ENCODE peak calls at places on chromosomes 2 and 18, in nine cellular contexts. Q is caudate nucleus, P is adrenal gland, R is SK-N-MC, K is hepatocyte, J is PC-9, Y is endothelial cell of umbilical vein, E is stomach, A is lower lobe of right lung. U is an unnamed sample.

GRCh38 chr2:19580830-19581229 is 222.4 kb upstream of the OSR1 start:
- DNase-seq in J (no peak), A (no peak), E (no peak), Y (no peak), R (no peak), P (no peak), Q (no peak), K (peak), U (no peak)

GRCh38 chr2:63121055-63121834 is 70.6 kb downstream of the OTX1 start:
- DNase-seq in P (no peak), E (no peak), R (no peak), J (no peak), Q (no peak), A (no peak), K (no peak), Y (no peak), U (no peak)

GRCh38 chr2:41830600-41830999 is 217.2 kb upstream of the PKDCC start:
- DNase-seq in J (no peak), K (no peak), R (no peak), A (no peak), Q (no peak), E (no peak), Y (no peak), P (no peak), U (no peak)

GRCh38 chr2:188324067-188324466 is 32.4 kb downstream of the GULP1 start:
- DNase-seq in Y (no peak), J (no peak), E (no peak), K (no peak), Q (no peak), P (no peak), R (no peak), A (no peak), U (no peak)

GRCh38 chr2:70948350-70949003 is 12.8 kb downstream of the ATP6V1B1 start:
- DNase-seq in Y (peak), K (peak), A (peak), J (no peak), P (peak), R (no peak), E (peak), Q (no peak), U (no peak)

GRCh38 chr18:31667185-31667584 is 17.2 kb downstream of the B4GALT6 start:
- DNase-seq in P (no peak), Y (no peak), A (no peak), E (no peak), K (no peak), J (no peak), Q (no peak), R (no peak), U (no peak)

GRCh38 chr2:54675281-54675680 is 48.2 kb upstream of the EML6 start:
- DNase-seq in R (no peak), Q (no peak), E (no peak), P (no peak), K (no peak), Y (no peak), J (no peak), A (no peak), U (no peak)

GRCh38 chr2:232636788-232637420 is 3.5 kb downstream of the EFHD1 start:
- DNase-seq in Y (no peak), K (no peak), R (no peak), A (no peak), E (no peak), P (no peak), J (no peak), Q (no peak), U (no peak)

GRCh38 chr2:154952346-154953010 is 254.0 kb downstream of the KCNJ3 start:
- DNase-seq in Y (no peak), K (no peak), J (no peak), P (no peak), R (no peak), E (no peak), A (no peak), Q (peak), U (no peak)

GRCh38 chr2:17461087-17461475 is 57.2 kb downstream of the RAD51AP2 start:
- DNase-seq in J (no peak), Y (no peak), R (no peak), K (no peak), E (no peak), P (no peak), Q (no peak), A (no peak), U (no peak)

GRCh38 chr18:23578891-23579653 is 7.2 kb downstream of the NPC1 start:
- DNase-seq in R (no peak), K (no peak), J (no peak), Q (no peak), A (no peak), P (no peak), Y (no peak), E (no peak), U (no peak)

GRCh38 chr2:164960159-164960558 is 4.8 kb upstream of the SLC38A11 start:
- DNase-seq in Q (no peak), R (no peak), K (no peak), Y (peak), P (no peak), J (no peak), E (no peak), A (no peak), U (no peak)

GRCh38 chr2:234029150-234029733 is 21.3 kb upstream of the SPP2 start:
- DNase-seq in E (no peak), A (no peak), Y (no peak), K (no peak), P (no peak), Q (no peak), J (no peak), R (no peak), U (no peak)

GRCh38 chr2:11499081-11499743 is 33.3 kb upstream of the E2F6 start:
- DNase-seq in K (no peak), E (no peak), A (no peak), R (no peak), J (no peak), Q (no peak), P (no peak), Y (no peak), U (no peak)

GRCh38 chr2:240836781-240837467 is 16.9 kb upstream of the KIF1A start:
- DNase-seq in P (peak), Q (no peak), R (no peak), A (no peak), J (no peak), K (peak), Y (no peak), E (no peak), U (no peak)

GRCh38 chr2:191696001-191696400 is 18.1 kb downstream of the NABP1 start:
- DNase-seq in A (no peak), E (no peak), P (peak), R (no peak), J (no peak), K (peak), Q (no peak), Y (no peak), U (no peak)

GRCh38 chr2:54859416-54859815 is 136.0 kb downstream of the EML6 start:
- DNase-seq in R (no peak), Y (no peak), E (no peak), P (no peak), K (no peak), A (no peak), J (no peak), Q (no peak), U (no peak)

GRCh38 chr18:3984163-3984757 is 470.8 kb downstream of the DLGAP1 start:
- DNase-seq in E (no peak), A (no peak), R (no peak), P (no peak), K (no peak), Q (no peak), J (no peak), Y (no peak), U (peak)

GRCh38 chr2:220499281-220499680 is 871.9 kb downstream of the SLC4A3 start:
- DNase-seq in E (no peak), J (no peak), A (no peak), R (no peak), Q (no peak), Y (no peak), K (peak), P (peak), U (no peak)

GRCh38 chr2:71706836-71707235 is 253.5 kb downstream of the DYSF start:
- DNase-seq in P (no peak), A (no peak), Y (no peak), K (no peak), J (no peak), Q (no peak), R (no peak), E (no peak), U (no peak)

GRCh38 chr2:159098374-159098773 is 129.9 kb downstream of the TANC1 start:
- DNase-seq in J (peak), K (no peak), E (no peak), R (no peak), P (no peak), Q (no peak), A (no peak), Y (peak), U (no peak)

GRCh38 chr2:201257941-201258665 is 2.2 kb upstream of the CASP8 start:
- DNase-seq in Y (peak), K (peak), Q (no peak), J (peak), A (peak), E (peak), R (no peak), P (peak), U (peak)

GRCh38 chr2:74849228-74849892 is 15.4 kb downstream of the HK2 start:
- DNase-seq in E (peak), K (no peak), P (no peak), R (no peak), A (peak), Q (no peak), Y (peak), J (peak), U (peak)

GRCh38 chr18:76461692-76462325 is 33.2 kb downstream of the ZNF516 start:
- DNase-seq in A (no peak), Y (no peak), J (no peak), E (no peak), Q (no peak), K (no peak), R (no peak), P (peak), U (no peak)

GRCh38 chr2:96099861-96100798 is 16.2 kb downstream of the ADRA2B start:
- DNase-seq in E (no peak), R (no peak), Q (no peak), P (peak), A (peak), K (no peak), Y (peak), J (no peak), U (no peak)

GRCh38 chr2:2572393-2573204 is 241.5 kb upstream of the MYT1L start:
- DNase-seq in J (no peak), P (no peak), A (no peak), K (no peak), E (no peak), Q (no peak), Y (no peak), R (no peak), U (no peak)

DNA sequence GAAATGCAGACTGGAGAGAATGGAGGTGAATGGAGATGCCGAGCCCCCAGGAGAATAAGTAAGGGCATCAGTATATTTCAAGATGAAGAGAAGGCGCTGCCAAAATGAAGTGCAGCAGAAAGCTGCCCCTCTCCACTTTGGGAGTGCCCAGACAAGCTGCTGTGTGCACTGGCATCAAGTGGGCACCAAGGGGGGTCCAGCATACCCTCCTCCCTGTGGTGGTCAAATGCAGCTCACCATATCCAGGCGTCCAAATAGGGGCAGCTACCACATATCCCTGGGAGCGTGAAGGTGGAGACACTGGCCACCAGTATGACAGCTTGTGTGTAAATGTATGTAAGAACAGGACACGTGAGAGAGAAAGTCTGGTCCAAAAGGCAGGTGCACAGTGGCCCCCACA is 236.6 kb downstream of the KLHL29 start:
- DNase-seq in Y (no peak), J (no peak), P (no peak), Q (no peak), E (no peak), R (no peak), A (peak), K (no peak), U (no peak)
- H3K27ac ChIP-seq in Y (no peak), J (no peak), P (no peak), Q (no peak), E (peak), R (no peak), A (no peak), K (peak), U (no peak)

GRCh38 chr2:86821306-86821705 is 30.6 kb upstream of the CD8A start:
- DNase-seq in P (no peak), R (peak), J (no peak), Y (no peak), Q (no peak), K (no peak), A (no peak), E (no peak), U (no peak)

GRCh38 chr2:86825020-86825727 is 34.5 kb upstream of the CD8A start:
- DNase-seq in R (no peak), Q (no peak), Y (no peak), A (no peak), J (no peak), E (no peak), K (no peak), P (no peak), U (no peak)

GRCh38 chr2:86818967-86819366 is 28.3 kb upstream of the CD8A start:
- DNase-seq in Y (no peak), P (no peak), E (no peak), J (no peak), Q (no peak), K (no peak), R (no peak), A (no peak), U (no peak)

GRCh38 chr2:86822668-86823067 is 32.0 kb upstream of the CD8A start:
- DNase-seq in P (no peak), Q (no peak), A (no peak), J (no peak), E (no peak), R (no peak), Y (no peak), K (no peak), U (no peak)

DNA sequence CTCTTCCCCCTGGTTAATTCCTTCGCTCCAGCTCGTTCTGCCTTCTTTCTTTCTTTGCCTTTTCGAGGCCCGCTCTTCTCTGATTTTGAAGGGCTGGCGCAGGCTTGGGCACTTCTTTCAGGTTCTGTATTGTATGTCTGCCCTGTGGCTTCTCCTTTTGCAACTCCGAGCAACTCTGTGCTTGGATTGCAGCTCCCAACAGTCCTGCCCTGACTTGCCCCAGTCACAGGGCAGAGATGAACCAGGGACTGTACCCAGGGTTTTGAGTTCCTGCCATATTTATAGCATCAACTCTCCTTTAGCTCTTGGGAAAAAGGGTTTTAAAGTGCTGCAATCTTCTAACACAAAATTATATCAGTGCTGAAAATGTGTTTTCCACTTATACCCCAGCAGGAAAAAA is 31.1 kb upstream of the CD8A start:
- DNase-seq in Q (no peak), E (no peak), R (no peak), Y (no peak), P (no peak), J (no peak), A (no peak), K (no peak), U (no peak)
- H3K27ac ChIP-seq in Q (no peak), E (no peak), R (no peak), Y (no peak), P (no peak), J (no peak), A (no peak), K (no peak), U (no peak)

GRCh38 chr2:85503611-85504433 is 35.1 kb upstream of the MAT2A start:
- DNase-seq in Y (peak), R (no peak), E (no peak), J (no peak), A (no peak), Q (no peak), P (no peak), K (no peak), U (no peak)
- H3K27ac ChIP-seq in Y (peak), R (no peak), E (peak), J (peak), A (no peak), Q (no peak), P (no peak), K (peak), U (no peak)

GRCh38 chr2:46942891-46943626 is 27.5 kb upstream of the MCFD2 start:
- DNase-seq in Q (no peak), R (no peak), E (no peak), A (no peak), P (no peak), J (no peak), Y (no peak), K (no peak), U (no peak)
- H3K27ac ChIP-seq in Q (no peak), R (no peak), E (peak), A (peak), P (no peak), J (peak), Y (no peak), K (peak), U (peak)

GRCh38 chr2:215431778-215432758 is 3.8 kb downstream of the FN1 start:
- DNase-seq in Y (peak), K (no peak), P (no peak), A (no peak), Q (no peak), E (no peak), J (no peak), R (no peak), U (no peak)

GRCh38 chr2:215431290-215431689 is 4.6 kb downstream of the FN1 start:
- DNase-seq in Q (no peak), P (no peak), R (no peak), K (no peak), J (no peak), A (no peak), Y (no peak), E (no peak), U (no peak)

GRCh38 chr2:215430528-215431187 is 5.2 kb downstream of the FN1 start:
- DNase-seq in J (no peak), A (no peak), K (no peak), Q (no peak), Y (peak), R (no peak), P (no peak), E (no peak), U (no peak)

GRCh38 chr2:215434447-215435260 is 1.2 kb downstream of the FN1 start:
- DNase-seq in Y (peak), J (no peak), Q (no peak), E (no peak), K (no peak), P (no peak), A (no peak), R (no peak), U (no peak)

GRCh38 chr2:215432759-215433594 is 2.9 kb downstream of the FN1 start:
- DNase-seq in K (no peak), J (no peak), A (no peak), Y (peak), Q (no peak), E (no peak), R (no peak), P (no peak), U (no peak)
- H3K27ac ChIP-seq in K (peak), J (no peak), A (peak), Y (peak), Q (no peak), E (peak), R (no peak), P (no peak), U (no peak)

U was measured in GM12878.